ENCODE peak calls at places on chromosome 7, in nine cellular contexts. V, N, Y, P, Z, I, A, O and K are unnamed samples.

GRCh38 chr7:143447500-143447899 is 4.2 kb downstream of the TAS2R60 start:
- DNase-seq in V (no peak), N (no peak), Y (no peak), P (no peak), Z (no peak), I (no peak), A (no peak), O (no peak), K (no peak)

GRCh38 chr7:158228986-158229385 is 358.6 kb downstream of the PTPRN2 start:
- DNase-seq in V (peak; percentile 31), N (no peak), Y (no peak), P (no peak), Z (peak; percentile 13), I (no peak), A (no peak), O (no peak), K (no peak)

GRCh38 chr7:45591101-45591906 is 17.1 kb downstream of the ADCY1 start:
- DNase-seq in V (no peak), N (no peak), Y (no peak), P (peak; percentile 70), Z (no peak), I (no peak), A (no peak), O (no peak), K (no peak)

GRCh38 chr7:128197586-128197985 is 43.5 kb upstream of the LEP start:
- DNase-seq in V (no peak), N (peak; percentile 42), Y (no peak), P (peak; percentile 42), Z (no peak), I (no peak), A (no peak), O (no peak), K (no peak)

GRCh38 chr7:67371429-67372305 is 375.0 kb downstream of the TYW1 start:
- DNase-seq in V (peak; percentile 70), N (peak; percentile 59), Y (peak; percentile 71), P (no peak), Z (peak; percentile 47), I (no peak), A (peak; percentile 46), O (peak; percentile 79), K (peak; percentile 67)

GRCh38 chr7:142908290-142908689 is 22.7 kb upstream of the TRPV6 start:
- DNase-seq in V (no peak), N (no peak), Y (no peak), P (peak; percentile 80), Z (no peak), I (no peak), A (no peak), O (no peak), K (no peak)

GRCh38 chr7:584122-584465 is 64.4 kb upstream of the PDGFA start:
- DNase-seq in V (no peak), N (no peak), Y (no peak), P (no peak), Z (no peak), I (no peak), A (peak; percentile 92), O (no peak), K (peak; percentile 9)

GRCh38 chr7:157457355-157458253 is 120.8 kb downstream of the DNAJB6 start:
- DNase-seq in V (no peak), N (no peak), Y (no peak), P (peak; percentile 59), Z (no peak), I (no peak), A (no peak), O (no peak), K (no peak)

GRCh38 chr7:5653661-5654060 is 127.8 kb downstream of the RNF216 start:
- DNase-seq in V (no peak), N (no peak), Y (no peak), P (no peak), Z (no peak), I (no peak), A (no peak), O (no peak), K (peak; percentile 37)

GRCh38 chr7:119395024-119395423 is 878.0 kb upstream of the KCND2 start:
- DNase-seq in V (no peak), N (no peak), Y (no peak), P (no peak), Z (no peak), I (no peak), A (no peak), O (no peak), K (no peak)

GRCh38 chr7:88477957-88478356 is 171.3 kb upstream of the STEAP4 start:
- DNase-seq in V (no peak), N (no peak), Y (no peak), P (no peak), Z (no peak), I (no peak), A (no peak), O (no peak), K (no peak)

GRCh38 chr7:33500590-33500989 is 371.2 kb downstream of the BBS9 start:
- DNase-seq in V (no peak), N (peak; percentile 68), Y (no peak), P (no peak), Z (no peak), I (no peak), A (no peak), O (peak; percentile 16), K (no peak)

GRCh38 chr7:54877683-54878082 is 118.7 kb upstream of the SEC61G start:
- DNase-seq in V (peak; percentile 24), N (no peak), Y (peak; percentile 55), P (no peak), Z (peak; percentile 7), I (no peak), A (no peak), O (peak; percentile 23), K (peak; percentile 55)

GRCh38 chr7:128361463-128362441 is at the start of gene PRRT4:
- DNase-seq in V (no peak), N (no peak), Y (peak; percentile 45), P (no peak), Z (no peak), I (no peak), A (peak; percentile 28), O (no peak), K (peak; percentile 50)

GRCh38 chr7:39333701-39334100 is 232.5 kb upstream of the YAE1 start:
- DNase-seq in V (no peak), N (no peak), Y (no peak), P (no peak), Z (no peak), I (no peak), A (no peak), O (no peak), K (no peak)

GRCh38 chr7:77456711-77457110 is 40.6 kb upstream of the GSAP start:
- DNase-seq in V (no peak), N (no peak), Y (no peak), P (no peak), Z (no peak), I (no peak), A (no peak), O (peak; percentile 53), K (no peak)

GRCh38 chr7:77455334-77455733 is 39.2 kb upstream of the GSAP start:
- DNase-seq in V (peak; percentile 60), N (peak; percentile 92), Y (peak; percentile 82), P (no peak), Z (no peak), I (peak; percentile 46), A (no peak), O (peak; percentile 89), K (peak; percentile 92)

GRCh38 chr7:77453531-77453930 is 37.4 kb upstream of the GSAP start:
- DNase-seq in V (no peak), N (peak; percentile 40), Y (no peak), P (no peak), Z (no peak), I (no peak), A (no peak), O (peak; percentile 51), K (peak; percentile 52)

GRCh38 chr7:77457779-77458178 is 41.6 kb upstream of the GSAP start:
- DNase-seq in V (peak; percentile 81), N (no peak), Y (peak; percentile 33), P (no peak), Z (no peak), I (no peak), A (no peak), O (no peak), K (no peak)

GRCh38 chr7:77454802-77455201 is 38.7 kb upstream of the GSAP start:
- DNase-seq in V (no peak), N (no peak), Y (peak; percentile 49), P (no peak), Z (no peak), I (no peak), A (no peak), O (no peak), K (peak; percentile 64)
- H3K4me3 ChIP-seq in V (no peak overlapping the region), N (no peak overlapping the region), Y (peak overlapping the region; percentile 8), P (no peak overlapping the region), Z (no peak overlapping the region), I (no peak overlapping the region), A (no peak overlapping the region), O (no peak overlapping the region), K (no peak overlapping the region)

DNA sequence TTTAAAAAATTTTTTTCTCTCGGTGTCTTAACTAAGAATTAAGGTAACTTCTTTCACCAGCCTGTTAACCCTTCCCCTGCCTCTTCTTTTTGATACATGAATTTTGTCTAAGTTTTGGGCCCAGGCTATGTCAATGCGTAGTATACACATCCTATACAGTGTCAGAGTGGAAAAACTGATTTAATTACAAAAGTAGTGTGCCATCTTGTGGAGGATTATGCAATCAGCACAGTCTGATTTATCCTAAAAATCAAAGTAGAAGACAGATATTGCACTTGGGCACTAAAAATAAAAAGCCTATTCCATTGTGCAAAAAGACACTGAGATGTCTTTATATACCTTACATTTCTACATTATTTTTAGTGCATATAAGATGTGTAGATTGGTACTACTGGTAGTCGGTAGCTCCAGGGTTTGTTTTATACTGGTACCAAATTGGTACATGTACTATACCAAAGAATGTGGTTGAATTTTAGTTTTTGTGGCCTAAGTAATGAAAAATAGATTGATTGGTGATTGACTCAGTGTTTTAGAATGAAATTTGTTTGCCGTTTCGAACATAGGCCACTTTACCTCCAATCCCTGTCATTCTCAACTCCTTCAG is 96.6 kb downstream of the MKLN1 start:
- DNase-seq in V (peak; percentile 9), N (peak; percentile 50), Y (peak; percentile 51), P (no peak), Z (peak; percentile 12), I (no peak), A (no peak), O (peak; percentile 71), K (peak; percentile 40)
- TF ChIP-seq CTCF in V (peak; percentile 47), N (peak; percentile 63), Y (peak; percentile 82), P (no peak), Z (peak; percentile 41), I (peak; percentile 38), A (peak; percentile 74), O (peak; percentile 58), K (peak; percentile 44)

DNA sequence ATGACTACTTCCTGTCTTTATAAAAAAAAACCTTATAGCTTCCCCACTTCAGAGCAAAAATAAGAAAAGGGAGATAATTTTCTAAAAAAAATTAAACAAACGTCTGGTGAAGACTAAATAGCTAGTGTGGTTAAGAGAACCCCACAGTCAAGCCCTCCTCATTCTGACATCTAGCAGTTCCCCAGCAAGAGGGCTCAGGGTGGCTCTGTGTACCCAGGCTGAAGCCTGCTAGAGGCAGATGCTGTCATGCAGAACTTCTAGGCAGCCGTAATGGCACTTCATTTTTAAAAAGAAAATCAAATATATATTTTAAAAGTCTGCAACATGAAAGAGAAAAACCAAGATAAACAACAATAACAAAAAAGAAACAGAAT is 223.1 kb upstream of the KLF14 start:
- DNase-seq in V (no peak), N (no peak), Y (no peak), P (no peak), Z (no peak), I (no peak), A (peak; percentile 47), O (no peak), K (no peak)
- H3K4me3 ChIP-seq in V (no peak overlapping the region), N (no peak overlapping the region), Y (no peak overlapping the region), P (no peak overlapping the region), Z (no peak overlapping the region), I (no peak overlapping the region), A (no peak overlapping the region), O (no peak overlapping the region), K (no peak overlapping the region)

GRCh38 chr7:38330861-38331709 is 57.6 kb upstream of the TARP start:
- DNase-seq in V (no peak), N (no peak), Y (no peak), P (no peak), Z (no peak), I (no peak), A (no peak), O (no peak), K (no peak)
- TF ChIP-seq CTCF in V (no peak), N (no peak), Y (no peak), P (no peak), Z (peak; percentile 56), I (no peak), A (peak; percentile 37), O (peak; percentile 2), K (no peak)